ENCODE peak calls at places on chromosomes 16 and 17, in four cellular contexts. Z is AG04450, W is heart left ventricle, I is fibroblast of lung. T is an unnamed sample.

GRCh38 chr17:2111691-2112090 is 56.8 kb downstream of the HIC1 start:
- DNase-seq in Z (peak), W (no peak), I (peak), T (no peak)

GRCh38 chr17:33038740-33039139 is 47.1 kb downstream of the SPACA3 start:
- DNase-seq in Z (no peak), W (peak), I (peak), T (no peak)

GRCh38 chr17:53490447-53490968 is 332.2 kb upstream of the KIF2B start:
- DNase-seq in Z (no peak), W (no peak), I (no peak), T (no peak)

GRCh38 chr17:54220829-54221228 is 398.1 kb downstream of the KIF2B start:
- DNase-seq in Z (no peak), W (no peak), I (no peak), T (no peak)

GRCh38 chr16:89511352-89511751 is 3.1 kb downstream of the SPG7 start:
- DNase-seq in Z (no peak), W (no peak), I (no peak), T (no peak)

GRCh38 chr17:13961262-13961661 is 108.0 kb upstream of the COX10 start:
- DNase-seq in Z (no peak), W (no peak), I (no peak), T (no peak)

GRCh38 chr17:29143894-29144293 is 36.3 kb downstream of the MYO18A start:
- DNase-seq in Z (no peak), W (no peak), I (no peak), T (peak)

GRCh38 chr17:73261952-73262675 is 434 bp upstream of the CPSF4L start:
- DNase-seq in Z (no peak), W (no peak), I (no peak), T (no peak)

GRCh38 chr17:72273301-72274056 is 152.7 kb downstream of the SOX9 start:
- DNase-seq in Z (no peak), W (no peak), I (peak), T (no peak)

GRCh38 chr17:55705847-55706246 is 16.8 kb downstream of the TMEM100 start:
- DNase-seq in Z (no peak), W (no peak), I (no peak), T (no peak)

GRCh38 chr16:19429271-19429670 is 11.6 kb downstream of the TMC5 start:
- DNase-seq in Z (no peak), W (no peak), I (no peak), T (no peak)

GRCh38 chr16:56915311-56916105 is 16.4 kb upstream of the HERPUD1 start:
- DNase-seq in Z (no peak), W (peak), I (peak), T (no peak)

GRCh38 chr16:54987081-54987480 is 56.4 kb downstream of the IRX5 start:
- DNase-seq in Z (no peak), W (no peak), I (no peak), T (no peak)

GRCh38 chr16:4862639-4863038 is 15.4 kb downstream of the UBN1 start:
- DNase-seq in Z (no peak), W (no peak), I (no peak), T (peak)

GRCh38 chr17:82237746-82238561 is 9.1 kb downstream of the SLC16A3 start:
- DNase-seq in Z (no peak), W (peak), I (no peak), T (no peak)

GRCh38 chr16:48386559-48387312 is 1.5 kb upstream of the SIAH1 start:
- DNase-seq in Z (no peak), W (no peak), I (no peak), T (no peak)

GRCh38 chr17:77637807-77638182 is 320.7 kb upstream of the TNRC6C start:
- DNase-seq in Z (no peak), W (no peak), I (no peak), T (no peak)

GRCh38 chr17:77636835-77637806 is 321.4 kb upstream of the TNRC6C start:
- DNase-seq in Z (no peak), W (no peak), I (no peak), T (no peak)

GRCh38 chr17:77632619-77633018 is 325.9 kb upstream of the TNRC6C start:
- DNase-seq in Z (no peak), W (no peak), I (no peak), T (no peak)

GRCh38 chr17:77635176-77635575 is 323.3 kb upstream of the TNRC6C start:
- DNase-seq in Z (no peak), W (no peak), I (no peak), T (no peak)

DNA sequence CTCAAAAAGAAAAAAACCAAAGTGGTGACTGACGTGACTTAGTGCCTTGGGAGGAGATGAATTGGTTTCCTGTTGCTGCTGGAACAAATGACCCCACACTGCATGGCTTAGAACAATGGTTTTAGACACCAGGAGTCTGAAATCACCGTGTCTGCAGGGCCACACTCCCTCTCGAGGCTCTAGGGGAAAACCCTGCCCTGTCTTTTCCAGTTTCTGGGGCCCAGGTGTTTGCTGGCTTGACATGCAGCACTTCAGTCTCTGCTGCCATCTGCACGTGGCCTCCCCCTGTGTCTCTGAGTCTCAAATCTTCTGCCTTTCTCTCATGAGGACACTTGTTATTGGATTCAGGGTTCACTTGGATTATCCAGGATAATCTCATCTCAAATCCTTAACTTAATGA is 323.8 kb upstream of the TNRC6C start:
- DNase-seq in Z (no peak), W (no peak), I (no peak), T (no peak)
- H3K27ac ChIP-seq in Z (no peak), W (no peak), I (no peak), T (no peak)

DNA sequence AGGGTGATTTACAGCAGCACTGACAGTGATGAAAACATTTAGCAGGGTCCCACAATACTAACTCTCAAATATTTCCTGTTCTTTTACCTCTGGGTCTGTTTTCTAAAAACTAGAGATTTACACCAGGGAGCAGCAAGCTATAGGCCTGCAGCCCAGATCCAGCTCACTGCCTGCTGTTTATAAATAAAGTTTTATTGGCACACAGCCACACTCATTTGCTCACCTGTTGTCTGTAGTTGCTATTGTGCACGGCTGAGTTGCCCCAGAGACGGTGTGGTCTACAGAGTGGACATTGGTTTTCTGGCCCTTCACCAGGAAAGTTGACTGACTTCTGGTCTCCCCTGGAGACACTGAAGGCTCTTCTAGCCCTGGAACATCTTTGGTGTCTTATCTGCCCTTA is 16.3 kb upstream of the JPT2 start:
- DNase-seq in Z (no peak), W (no peak), I (no peak), T (no peak)
- H3K27ac ChIP-seq in Z (no peak), W (no peak), I (no peak), T (no peak)

DNA sequence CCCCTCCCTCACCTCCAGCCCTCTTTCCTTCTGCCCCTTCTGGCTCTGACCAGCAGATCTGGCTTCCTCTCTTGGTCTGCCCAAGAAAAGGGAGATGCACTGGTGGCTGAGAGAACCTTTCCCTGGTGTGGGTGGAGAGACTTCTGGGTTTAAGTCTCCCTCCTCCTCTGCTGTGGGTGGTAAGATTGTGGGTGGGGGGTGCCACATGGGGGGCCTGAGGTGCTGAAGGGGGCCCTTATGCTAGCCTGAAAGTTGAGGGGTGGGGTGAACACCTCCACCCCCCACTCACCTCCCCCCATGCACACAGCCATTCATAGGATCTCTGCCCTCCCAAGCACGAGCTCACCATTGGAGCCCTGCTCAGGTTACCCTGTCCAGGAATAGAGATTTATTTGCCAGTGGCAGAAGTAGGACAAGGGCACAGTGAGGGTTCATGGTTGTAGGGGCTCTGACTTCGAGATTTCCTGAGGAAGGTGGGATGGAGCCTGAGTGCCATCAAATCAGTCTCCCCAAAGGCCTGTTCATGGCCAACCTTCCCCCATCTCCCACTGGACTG is 1.7 kb upstream of the STAC2 start:
- DNase-seq in Z (no peak), W (no peak), I (no peak), T (no peak)
- H3K27ac ChIP-seq in Z (no peak), W (no peak), I (no peak), T (no peak)

GRCh38 chr17:19672009-19672837 is 23.7 kb downstream of the ALDH3A2 start:
- DNase-seq in Z (no peak), W (peak), I (peak), T (peak)
- H3K27ac ChIP-seq in Z (no peak), W (peak), I (no peak), T (peak)

DNA sequence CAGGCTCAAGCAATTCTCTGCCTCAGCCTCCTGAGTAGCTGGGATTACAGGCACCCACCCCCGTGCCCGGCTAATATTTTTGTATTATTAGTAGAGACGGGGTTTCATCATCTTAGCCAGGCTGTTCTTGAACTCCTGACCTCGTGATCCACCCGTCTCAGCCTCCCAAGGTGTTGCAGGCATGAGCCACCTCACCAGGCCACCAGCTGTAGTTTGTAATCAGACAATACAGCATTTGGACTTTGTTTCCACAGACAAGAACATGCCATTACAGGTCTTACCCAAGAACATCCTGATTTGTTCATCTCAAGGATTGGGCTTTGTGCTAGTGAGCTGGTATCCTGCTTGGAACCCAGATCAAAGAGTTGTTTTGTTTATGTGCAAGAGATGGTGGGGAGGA is 30.1 kb downstream of the C17orf100 start:
- DNase-seq in Z (no peak), W (no peak), I (no peak), T (no peak)
- H3K27ac ChIP-seq in Z (no peak), W (no peak), I (no peak), T (no peak)

GRCh38 chr17:75832652-75833400 is 11.4 kb downstream of the UNC13D start:
- DNase-seq in Z (no peak), W (no peak), I (no peak), T (no peak)
- H3K27ac ChIP-seq in Z (no peak), W (peak), I (no peak), T (no peak)

GRCh38 chr17:80082403-80083135 is 18.8 kb upstream of the GAA start:
- DNase-seq in Z (peak), W (peak), I (peak), T (no peak)

GRCh38 chr17:80084773-80085172 is 16.6 kb upstream of the GAA start:
- DNase-seq in Z (no peak), W (no peak), I (no peak), T (no peak)

GRCh38 chr17:80086081-80086480 is 15.3 kb upstream of the GAA start:
- DNase-seq in Z (no peak), W (no peak), I (no peak), T (no peak)

GRCh38 chr17:80081596-80081995 is 19.8 kb upstream of the GAA start:
- DNase-seq in Z (no peak), W (no peak), I (no peak), T (no peak)

DNA sequence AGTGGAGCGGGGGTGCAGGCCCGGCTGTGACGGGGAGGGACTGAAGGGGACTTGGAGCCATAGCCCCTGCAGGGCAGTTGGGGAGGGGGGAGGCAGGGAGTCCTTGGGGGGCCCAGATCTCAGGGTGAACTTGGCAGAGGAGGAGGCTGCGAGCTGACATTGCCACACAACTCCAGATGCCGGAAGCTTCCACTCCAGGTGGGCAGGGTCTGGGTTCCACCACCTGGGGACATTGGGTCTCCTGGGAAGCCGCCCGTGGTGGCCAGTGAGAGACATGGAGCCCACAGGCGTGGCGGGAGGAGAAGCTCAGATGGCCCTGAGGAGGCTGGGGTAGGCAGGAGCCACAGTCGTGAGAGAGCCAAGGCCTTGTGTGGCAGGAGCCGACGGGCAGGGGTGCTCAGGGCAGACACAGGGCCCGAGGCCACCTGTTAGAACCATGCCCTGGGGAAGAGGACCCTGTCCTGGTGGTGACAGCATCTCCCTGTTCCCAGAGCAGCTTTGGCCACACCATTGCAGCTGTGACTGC is 18.2 kb upstream of the GAA start:
- DNase-seq in Z (no peak), W (no peak), I (no peak), T (no peak)
- H3K27ac ChIP-seq in Z (no peak), W (no peak), I (no peak), T (no peak)